ENCODE peak calls at places on chromosomes 5 and 9, in four cellular contexts. One of them, this sample, is unnamed.

GRCh38 chr5:73188764-73189521 is 15.9 kb downstream of the TMEM174 start:
- DNase-seq in WERI-Rb-1: peak
- DNase-seq in glutamatergic neuron: no peak
- DNase-seq in retinal pigment epithelial cell: no peak
- DNase-seq in this sample: no peak

GRCh38 chr5:34626036-34626435 is 30.1 kb upstream of the RAI14 start:
- DNase-seq in WERI-Rb-1: no peak
- DNase-seq in glutamatergic neuron: no peak
- DNase-seq in retinal pigment epithelial cell: no peak
- DNase-seq in this sample: no peak

GRCh38 chr5:6634327-6634713 is 1.1 kb downstream of the SRD5A1 start:
- DNase-seq in WERI-Rb-1: no peak
- DNase-seq in glutamatergic neuron: no peak
- DNase-seq in retinal pigment epithelial cell: no peak
- DNase-seq in this sample: no peak

GRCh38 chr9:121071356-121071755 is 3.4 kb upstream of the CNTRL start:
- DNase-seq in WERI-Rb-1: no peak
- DNase-seq in glutamatergic neuron: no peak
- DNase-seq in retinal pigment epithelial cell: no peak
- DNase-seq in this sample: no peak

GRCh38 chr9:131747352-131747751 is 7.5 kb upstream of the RAPGEF1 start:
- DNase-seq in WERI-Rb-1: peak
- DNase-seq in glutamatergic neuron: no peak
- DNase-seq in retinal pigment epithelial cell: no peak
- DNase-seq in this sample: no peak

GRCh38 chr9:85024374-85024773 is 354.8 kb downstream of the NTRK2 start:
- DNase-seq in WERI-Rb-1: no peak
- DNase-seq in glutamatergic neuron: no peak
- DNase-seq in retinal pigment epithelial cell: no peak
- DNase-seq in this sample: no peak

GRCh38 chr9:110967196-110967595 is 71.1 kb downstream of the LPAR1 start:
- DNase-seq in WERI-Rb-1: no peak
- DNase-seq in glutamatergic neuron: no peak
- DNase-seq in retinal pigment epithelial cell: no peak
- DNase-seq in this sample: no peak

GRCh38 chr9:136604823-136605525 is 57.7 kb upstream of the EGFL7 start:
- DNase-seq in WERI-Rb-1: no peak
- DNase-seq in glutamatergic neuron: no peak
- DNase-seq in retinal pigment epithelial cell: no peak
- DNase-seq in this sample: no peak

GRCh38 chr5:39217365-39218281 is 1.7 kb downstream of the FYB1 start:
- DNase-seq in WERI-Rb-1: peak
- DNase-seq in glutamatergic neuron: peak
- DNase-seq in retinal pigment epithelial cell: no peak
- DNase-seq in this sample: peak

GRCh38 chr9:131485206-131485605 is 17.5 kb upstream of the POMT1 start:
- DNase-seq in WERI-Rb-1: no peak
- DNase-seq in glutamatergic neuron: no peak
- DNase-seq in retinal pigment epithelial cell: no peak
- DNase-seq in this sample: no peak

GRCh38 chr5:79170661-79171060 is 59.1 kb downstream of the BHMT start:
- DNase-seq in WERI-Rb-1: no peak
- DNase-seq in glutamatergic neuron: no peak
- DNase-seq in retinal pigment epithelial cell: no peak
- DNase-seq in this sample: no peak

GRCh38 chr5:76474377-76474776 is 71.3 kb downstream of the IQGAP2 start:
- DNase-seq in WERI-Rb-1: no peak
- DNase-seq in glutamatergic neuron: no peak
- DNase-seq in retinal pigment epithelial cell: no peak
- DNase-seq in this sample: no peak

GRCh38 chr5:40221796-40222195 is 457.9 kb upstream of the PTGER4 start:
- DNase-seq in WERI-Rb-1: no peak
- DNase-seq in glutamatergic neuron: no peak
- DNase-seq in retinal pigment epithelial cell: no peak
- DNase-seq in this sample: peak

GRCh38 chr9:8860925-8861324 is 1061.3 kb upstream of the DMAC1 start:
- DNase-seq in WERI-Rb-1: no peak
- DNase-seq in glutamatergic neuron: no peak
- DNase-seq in retinal pigment epithelial cell: no peak
- DNase-seq in this sample: no peak

GRCh38 chr5:44246986-44247385 is 142.2 kb downstream of the FGF10 start:
- DNase-seq in WERI-Rb-1: no peak
- DNase-seq in glutamatergic neuron: no peak
- DNase-seq in retinal pigment epithelial cell: no peak
- DNase-seq in this sample: no peak

GRCh38 chr5:42636425-42636824 is 120.2 kb upstream of the CCDC152 start:
- DNase-seq in WERI-Rb-1: no peak
- DNase-seq in glutamatergic neuron: no peak
- DNase-seq in retinal pigment epithelial cell: no peak
- DNase-seq in this sample: no peak

GRCh38 chr9:89999176-89999533 is 394.3 kb downstream of the GADD45G start:
- DNase-seq in WERI-Rb-1: no peak
- DNase-seq in glutamatergic neuron: no peak
- DNase-seq in retinal pigment epithelial cell: no peak
- DNase-seq in this sample: no peak

This sample was measured in epithelial cell of proximal tubule.